ENCODE peak calls at places on chromosomes 16 and 17, in six cellular contexts. L is CD8-positive, alpha-beta T cell; R is NCI-H774; U is AG09309; S is CD4-positive, alpha-beta memory T cell; H is mammary epithelial cell. D is an unnamed sample.

GRCh38 chr16:19858006-19858653 is 26.5 kb downstream of the GPRC5B start:
- DNase-seq in L (no peak), R (no peak), U (no peak), S (no peak), H (no peak), D (no peak)

GRCh38 chr17:48131216-48131824 is 23.8 kb downstream of the SNX11 start:
- DNase-seq in L (peak; percentile 33), R (peak; percentile 78), U (peak; percentile 18), S (peak; percentile 50), H (peak; percentile 46), D (no peak)

GRCh38 chr16:15900901-15901465 is 12.6 kb upstream of the CEP20 start:
- DNase-seq in L (no peak), R (no peak), U (no peak), S (no peak), H (peak; percentile 77), D (no peak)

GRCh38 chr17:78252111-78252634 is 20.7 kb downstream of the TMEM235 start:
- DNase-seq in L (peak; percentile 70), R (no peak), U (no peak), S (peak; percentile 96), H (no peak), D (no peak)

GRCh38 chr16:79897444-79898146 is 297.1 kb upstream of the MAF start:
- DNase-seq in L (no peak), R (no peak), U (no peak), S (no peak), H (no peak), D (no peak)

GRCh38 chr16:87931504-87931903 is 4.8 kb downstream of the CA5A start:
- DNase-seq in L (no peak), R (no peak), U (no peak), S (no peak), H (no peak), D (no peak)

GRCh38 chr17:76441681-76442340 is 11.1 kb downstream of the UBE2O start:
- DNase-seq in L (no peak), R (no peak), U (no peak), S (no peak), H (no peak), D (no peak)

GRCh38 chr16:56967733-56968132 is 6.0 kb downstream of the CETP start:
- DNase-seq in L (no peak), R (no peak), U (no peak), S (no peak), H (no peak), D (no peak)

GRCh38 chr16:86568677-86569623 is 2.3 kb downstream of the FOXC2 start:
- DNase-seq in L (no peak), R (no peak), U (no peak), S (no peak), H (no peak), D (no peak)

GRCh38 chr17:72349508-72350472 is 229.0 kb downstream of the SOX9 start:
- DNase-seq in L (no peak), R (no peak), U (no peak), S (no peak), H (peak; percentile 72), D (no peak)

GRCh38 chr16:22291860-22292692 is 5.1 kb upstream of the POLR3E start:
- DNase-seq in L (no peak), R (no peak), U (no peak), S (no peak), H (no peak), D (no peak)

GRCh38 chr17:18027280-18027679 is 11.7 kb downstream of the ATPAF2 start:
- DNase-seq in L (no peak), R (no peak), U (no peak), S (no peak), H (no peak), D (no peak)

GRCh38 chr17:3475155-3475808 is 515 bp upstream of the ASPA start:
- DNase-seq in L (no peak), R (no peak), U (no peak), S (no peak), H (no peak), D (no peak)

GRCh38 chr17:3511841-3512511 is 36.2 kb downstream of the ASPA start:
- DNase-seq in L (no peak), R (no peak), U (no peak), S (no peak), H (no peak), D (no peak)

GRCh38 chr16:64159986-64160385 is 961.9 kb downstream of the CDH11 start:
- DNase-seq in L (no peak), R (no peak), U (no peak), S (no peak), H (no peak), D (no peak)

GRCh38 chr16:2818278-2818876 is 1.3 kb downstream of the PRSS21 start:
- DNase-seq in L (no peak), R (no peak), U (no peak), S (no peak), H (no peak), D (no peak)

GRCh38 chr17:65173284-65173793 is 36.2 kb downstream of the RGS9 start:
- DNase-seq in L (peak; percentile 67), R (no peak), U (no peak), S (peak; percentile 88), H (no peak), D (no peak)

GRCh38 chr17:19728114-19728495 is 11.7 kb upstream of the SLC47A2 start:
- DNase-seq in L (no peak), R (peak; percentile 60), U (peak; percentile 68), S (no peak), H (peak; percentile 76), D (peak; percentile 41)

GRCh38 chr17:48545022-48545376 is at the start of gene HOXB2:
- DNase-seq in L (no peak), R (peak; percentile 86), U (no peak), S (no peak), H (peak; percentile 40), D (no peak)

GRCh38 chr17:32276217-32276616 is 10.6 kb downstream of the RHBDL3 start:
- DNase-seq in L (no peak), R (no peak), U (no peak), S (no peak), H (no peak), D (no peak)

GRCh38 chr17:66306413-66306812 is 4.0 kb downstream of the PRKCA start:
- DNase-seq in L (no peak), R (no peak), U (no peak), S (no peak), H (peak; percentile 19), D (no peak)

GRCh38 chr17:67121317-67121887 is 77.0 kb downstream of the CACNG1 start:
- DNase-seq in L (no peak), R (no peak), U (no peak), S (no peak), H (no peak), D (no peak)

GRCh38 chr17:50681260-50682200 is 26.2 kb downstream of the ANKRD40 start:
- DNase-seq in L (no peak), R (peak; percentile 12), U (peak; percentile 46), S (no peak), H (no peak), D (no peak)

D was measured in epithelial cell of prostate.